ENCODE peak calls at places on chromosomes 11 and 22, in nine cellular contexts. One of them, this sample, is unnamed.

GRCh38 chr11:118705111-118705741 is 25.8 kb upstream of the TREH start:
- DNase-seq in HepG2: no peak
- DNase-seq in GM23338: no peak
- DNase-seq in astrocyte: no peak
- DNase-seq in MM.1S: no peak
- DNase-seq in PC-9: no peak
- DNase-seq in fibroblast of lung: no peak
- DNase-seq in neural progenitor cell: peak
- DNase-seq in SK-N-MC: no peak
- DNase-seq in this sample: no peak

GRCh38 chr22:43955040-43955882 is at the start of gene SAMM50:
- DNase-seq in HepG2: peak
- DNase-seq in GM23338: peak
- DNase-seq in astrocyte: peak
- DNase-seq in MM.1S: peak
- DNase-seq in PC-9: peak
- DNase-seq in fibroblast of lung: peak
- DNase-seq in neural progenitor cell: peak
- DNase-seq in SK-N-MC: peak
- DNase-seq in this sample: peak

GRCh38 chr11:30435488-30435887 is 112.6 kb downstream of the ARL14EP start:
- DNase-seq in HepG2: no peak
- DNase-seq in GM23338: no peak
- DNase-seq in astrocyte: no peak
- DNase-seq in MM.1S: no peak
- DNase-seq in PC-9: no peak
- DNase-seq in fibroblast of lung: no peak
- DNase-seq in neural progenitor cell: no peak
- DNase-seq in SK-N-MC: no peak
- DNase-seq in this sample: no peak

GRCh38 chr11:65078151-65078550 is 5.7 kb downstream of the CDCA5 start:
- DNase-seq in HepG2: peak
- DNase-seq in GM23338: peak
- DNase-seq in astrocyte: no peak
- DNase-seq in MM.1S: peak
- DNase-seq in PC-9: peak
- DNase-seq in fibroblast of lung: peak
- DNase-seq in neural progenitor cell: peak
- DNase-seq in SK-N-MC: no peak
- DNase-seq in this sample: peak

GRCh38 chr22:47693606-47694005 is 931.2 kb downstream of the TBC1D22A start:
- DNase-seq in HepG2: no peak
- DNase-seq in GM23338: no peak
- DNase-seq in astrocyte: no peak
- DNase-seq in MM.1S: no peak
- DNase-seq in PC-9: no peak
- DNase-seq in fibroblast of lung: no peak
- DNase-seq in neural progenitor cell: no peak
- DNase-seq in SK-N-MC: no peak
- DNase-seq in this sample: no peak

GRCh38 chr11:101438126-101438525 is 145.7 kb downstream of the TRPC6 start:
- DNase-seq in HepG2: no peak
- DNase-seq in GM23338: no peak
- DNase-seq in astrocyte: no peak
- DNase-seq in MM.1S: no peak
- DNase-seq in PC-9: no peak
- DNase-seq in fibroblast of lung: no peak
- DNase-seq in neural progenitor cell: no peak
- DNase-seq in SK-N-MC: no peak
- DNase-seq in this sample: no peak

GRCh38 chr22:36304429-36304828 is 51.5 kb downstream of the APOL1 start:
- DNase-seq in HepG2: no peak
- DNase-seq in GM23338: no peak
- DNase-seq in astrocyte: no peak
- DNase-seq in MM.1S: no peak
- DNase-seq in PC-9: no peak
- DNase-seq in fibroblast of lung: no peak
- DNase-seq in neural progenitor cell: no peak
- DNase-seq in SK-N-MC: no peak
- DNase-seq in this sample: peak

GRCh38 chr11:17986711-17987220 is 26.1 kb downstream of the SERGEF start:
- DNase-seq in HepG2: peak
- DNase-seq in GM23338: no peak
- DNase-seq in astrocyte: no peak
- DNase-seq in MM.1S: no peak
- DNase-seq in PC-9: no peak
- DNase-seq in fibroblast of lung: no peak
- DNase-seq in neural progenitor cell: no peak
- DNase-seq in SK-N-MC: no peak
- DNase-seq in this sample: no peak

GRCh38 chr22:39690901-39691620 is 120.5 kb downstream of the CACNA1I start:
- DNase-seq in HepG2: no peak
- DNase-seq in GM23338: peak
- DNase-seq in astrocyte: no peak
- DNase-seq in MM.1S: no peak
- DNase-seq in PC-9: no peak
- DNase-seq in fibroblast of lung: no peak
- DNase-seq in neural progenitor cell: peak
- DNase-seq in SK-N-MC: no peak
- DNase-seq in this sample: no peak

GRCh38 chr11:6194065-6194581 is 4.9 kb upstream of the OR52W1 start:
- DNase-seq in HepG2: no peak
- DNase-seq in GM23338: no peak
- DNase-seq in astrocyte: no peak
- DNase-seq in MM.1S: no peak
- DNase-seq in PC-9: no peak
- DNase-seq in fibroblast of lung: no peak
- DNase-seq in neural progenitor cell: no peak
- DNase-seq in SK-N-MC: no peak
- DNase-seq in this sample: no peak

GRCh38 chr11:111120221-111120620 is 125.3 kb upstream of the POU2AF2 start:
- DNase-seq in HepG2: no peak
- DNase-seq in GM23338: no peak
- DNase-seq in astrocyte: no peak
- DNase-seq in MM.1S: no peak
- DNase-seq in PC-9: no peak
- DNase-seq in fibroblast of lung: no peak
- DNase-seq in neural progenitor cell: no peak
- DNase-seq in SK-N-MC: no peak
- DNase-seq in this sample: no peak

GRCh38 chr11:23212829-23213228 is 352.6 kb upstream of the CCDC179 start:
- DNase-seq in HepG2: no peak
- DNase-seq in GM23338: no peak
- DNase-seq in astrocyte: no peak
- DNase-seq in MM.1S: no peak
- DNase-seq in PC-9: no peak
- DNase-seq in fibroblast of lung: no peak
- DNase-seq in neural progenitor cell: no peak
- DNase-seq in SK-N-MC: no peak
- DNase-seq in this sample: no peak
- TF ChIP-seq EZH2 in HepG2: no peak
- TF ChIP-seq EZH2 in GM23338: no peak
- TF ChIP-seq EZH2 in astrocyte: no peak
- TF ChIP-seq EZH2 in MM.1S: no peak
- TF ChIP-seq EZH2 in PC-9: no peak
- TF ChIP-seq EZH2 in fibroblast of lung: no peak
- TF ChIP-seq EZH2 in neural progenitor cell: no peak
- TF ChIP-seq EZH2 in SK-N-MC: no peak
- TF ChIP-seq EZH2 in this sample: no peak

GRCh38 chr22:24426436-24426835 is 963 bp upstream of the ADORA2A start:
- DNase-seq in HepG2: no peak
- DNase-seq in GM23338: no peak
- DNase-seq in astrocyte: no peak
- DNase-seq in MM.1S: no peak
- DNase-seq in PC-9: no peak
- DNase-seq in fibroblast of lung: no peak
- DNase-seq in neural progenitor cell: no peak
- DNase-seq in SK-N-MC: no peak
- DNase-seq in this sample: no peak

GRCh38 chr22:24424901-24425775 is 2.3 kb upstream of the ADORA2A start:
- DNase-seq in HepG2: no peak
- DNase-seq in GM23338: no peak
- DNase-seq in astrocyte: no peak
- DNase-seq in MM.1S: no peak
- DNase-seq in PC-9: no peak
- DNase-seq in fibroblast of lung: no peak
- DNase-seq in neural progenitor cell: no peak
- DNase-seq in SK-N-MC: no peak
- DNase-seq in this sample: no peak

GRCh38 chr22:24422078-24422665 is 5.2 kb upstream of the ADORA2A start:
- DNase-seq in HepG2: no peak
- DNase-seq in GM23338: no peak
- DNase-seq in astrocyte: no peak
- DNase-seq in MM.1S: no peak
- DNase-seq in PC-9: no peak
- DNase-seq in fibroblast of lung: no peak
- DNase-seq in neural progenitor cell: no peak
- DNase-seq in SK-N-MC: no peak
- DNase-seq in this sample: no peak

GRCh38 chr22:24423519-24424000 is 3.8 kb upstream of the ADORA2A start:
- DNase-seq in HepG2: no peak
- DNase-seq in GM23338: peak
- DNase-seq in astrocyte: no peak
- DNase-seq in MM.1S: peak
- DNase-seq in PC-9: no peak
- DNase-seq in fibroblast of lung: no peak
- DNase-seq in neural progenitor cell: peak
- DNase-seq in SK-N-MC: no peak
- DNase-seq in this sample: peak

DNA sequence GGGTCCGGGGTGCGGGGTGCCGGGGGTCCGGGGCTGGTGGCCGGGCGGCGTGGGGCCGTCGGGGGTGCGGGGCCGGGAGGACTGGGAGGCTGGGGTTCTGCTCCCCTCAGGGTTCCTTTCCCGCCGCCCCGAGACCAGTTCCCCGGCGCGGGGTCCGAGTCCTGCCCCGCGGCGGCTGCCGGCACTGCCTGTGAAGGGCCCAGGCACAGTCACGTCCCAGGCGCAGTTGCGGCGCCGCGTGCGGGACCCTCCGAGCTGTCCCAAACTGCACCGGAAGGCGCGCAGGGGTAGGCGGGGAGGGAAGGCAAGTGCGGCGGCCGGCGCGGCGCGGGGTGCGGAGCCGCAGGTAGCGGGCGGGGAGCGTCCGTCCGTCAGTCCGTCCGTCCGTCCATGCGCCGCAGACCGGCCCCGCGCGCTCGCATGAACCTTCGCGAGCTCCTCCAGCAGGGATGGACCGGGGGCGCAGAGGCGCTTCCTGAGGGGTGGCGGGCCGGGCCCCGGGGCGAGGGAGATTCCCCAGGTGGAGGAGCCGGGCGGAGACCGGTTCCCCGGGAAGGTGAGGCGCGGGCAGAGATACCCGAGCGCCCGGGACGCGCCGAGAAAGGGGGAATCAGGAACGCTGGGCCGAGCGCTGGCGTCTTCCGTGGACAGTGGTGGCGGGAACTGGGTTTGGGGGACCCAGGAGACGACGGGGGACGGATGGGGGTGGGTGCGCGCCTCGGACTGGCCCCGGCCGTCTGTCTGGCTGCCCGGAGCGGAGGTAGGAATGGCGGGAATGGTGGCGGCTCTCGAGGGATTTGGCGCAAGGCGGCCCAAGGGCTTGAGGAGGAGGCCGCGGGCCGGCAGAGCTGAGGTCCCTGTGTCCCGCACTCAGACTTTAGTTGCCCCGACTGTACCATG is 3.1 kb upstream of the ADORA2A start:
- DNase-seq in HepG2: no peak
- DNase-seq in GM23338: peak
- DNase-seq in astrocyte: no peak
- DNase-seq in MM.1S: peak
- DNase-seq in PC-9: no peak
- DNase-seq in fibroblast of lung: no peak
- DNase-seq in neural progenitor cell: peak
- DNase-seq in SK-N-MC: no peak
- DNase-seq in this sample: no peak
- TF ChIP-seq EZH2 in HepG2: no peak
- TF ChIP-seq EZH2 in GM23338: no peak
- TF ChIP-seq EZH2 in astrocyte: peak
- TF ChIP-seq EZH2 in MM.1S: no peak
- TF ChIP-seq EZH2 in PC-9: no peak
- TF ChIP-seq EZH2 in fibroblast of lung: peak
- TF ChIP-seq EZH2 in neural progenitor cell: peak
- TF ChIP-seq EZH2 in SK-N-MC: no peak
- TF ChIP-seq EZH2 in this sample: no peak

DNA sequence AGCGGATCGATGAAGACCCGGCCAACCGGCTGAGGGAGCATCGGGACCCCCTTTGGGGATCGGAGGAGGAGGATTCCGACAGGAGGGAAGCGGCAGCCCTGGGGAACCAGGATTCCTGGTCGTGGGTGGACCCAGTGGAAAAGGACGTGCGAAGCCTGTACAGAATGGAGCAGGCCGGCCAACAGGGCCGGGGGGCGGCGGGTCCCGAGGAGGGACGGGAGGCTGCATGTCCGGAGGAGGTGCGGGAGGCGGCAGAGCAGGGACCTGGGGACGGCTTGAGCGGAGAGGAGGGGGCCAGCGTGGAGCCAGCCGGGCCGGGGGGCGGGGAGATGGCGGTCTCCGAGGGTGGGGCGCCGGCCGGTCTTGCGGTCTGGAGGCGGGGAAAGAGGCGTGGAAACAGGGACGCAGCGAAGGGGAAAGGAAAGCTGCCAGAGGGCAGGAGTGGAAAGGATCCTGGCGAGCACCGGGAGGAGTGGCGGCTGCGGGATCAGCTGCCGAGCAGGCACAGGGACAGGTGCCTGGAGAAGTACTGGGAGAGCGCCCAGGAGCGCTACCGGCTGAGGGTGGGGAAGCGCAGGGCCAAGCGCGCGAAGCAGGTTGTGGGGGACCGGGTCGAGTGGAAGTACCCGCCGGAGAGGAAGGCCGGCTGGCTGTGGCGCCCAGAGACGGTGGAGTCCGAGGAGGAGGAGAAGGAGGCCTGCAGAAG is at the start of gene ANO5:
- DNase-seq in HepG2: no peak
- DNase-seq in GM23338: peak
- DNase-seq in astrocyte: peak
- DNase-seq in MM.1S: peak
- DNase-seq in PC-9: no peak
- DNase-seq in fibroblast of lung: no peak
- DNase-seq in neural progenitor cell: peak
- DNase-seq in SK-N-MC: no peak
- DNase-seq in this sample: peak
- TF ChIP-seq EZH2 in HepG2: no peak
- TF ChIP-seq EZH2 in GM23338: no peak
- TF ChIP-seq EZH2 in astrocyte: no peak
- TF ChIP-seq EZH2 in MM.1S: no peak
- TF ChIP-seq EZH2 in PC-9: no peak
- TF ChIP-seq EZH2 in fibroblast of lung: no peak
- TF ChIP-seq EZH2 in neural progenitor cell: peak
- TF ChIP-seq EZH2 in SK-N-MC: no peak
- TF ChIP-seq EZH2 in this sample: no peak

DNA sequence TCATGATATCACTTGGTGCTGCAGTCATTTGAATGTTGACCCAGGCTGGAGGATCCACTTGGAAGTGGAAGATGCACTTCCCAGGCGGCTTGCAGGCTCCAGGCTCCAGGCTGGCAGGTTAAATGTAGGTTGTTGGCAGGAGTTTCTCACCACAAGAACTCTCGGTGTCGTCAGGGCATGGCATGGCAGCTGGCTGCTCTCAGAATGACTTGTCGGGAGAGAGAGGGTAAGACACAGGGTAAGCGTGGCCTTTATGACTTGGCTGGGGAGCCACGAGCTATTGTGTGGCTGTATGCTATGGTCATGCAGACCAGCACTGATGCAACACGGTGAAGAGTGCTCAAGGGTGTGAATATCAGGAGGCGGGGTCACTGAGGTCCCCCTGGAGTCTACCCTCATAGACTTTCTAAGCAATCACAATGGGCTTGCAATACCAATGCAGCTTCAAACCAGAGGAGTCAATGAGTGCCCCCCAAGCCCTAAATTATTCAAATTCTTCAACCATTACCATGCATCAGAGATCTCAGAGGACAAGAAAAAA is 1027.7 kb downstream of the OPCML start:
- DNase-seq in HepG2: no peak
- DNase-seq in GM23338: no peak
- DNase-seq in astrocyte: no peak
- DNase-seq in MM.1S: no peak
- DNase-seq in PC-9: no peak
- DNase-seq in fibroblast of lung: no peak
- DNase-seq in neural progenitor cell: peak
- DNase-seq in SK-N-MC: no peak
- DNase-seq in this sample: no peak
- TF ChIP-seq EZH2 in HepG2: no peak
- TF ChIP-seq EZH2 in GM23338: no peak
- TF ChIP-seq EZH2 in astrocyte: no peak
- TF ChIP-seq EZH2 in MM.1S: no peak
- TF ChIP-seq EZH2 in PC-9: no peak
- TF ChIP-seq EZH2 in fibroblast of lung: no peak
- TF ChIP-seq EZH2 in neural progenitor cell: no peak
- TF ChIP-seq EZH2 in SK-N-MC: no peak
- TF ChIP-seq EZH2 in this sample: no peak